ENCODE peak calls at places on chromosomes 4 and X, in ten cellular contexts. X is GM23248; R is CD8-positive, alpha-beta memory T cell; P is NCI-H460; G is fibroblast of pulmonary artery; M is colonic mucosa; I is head of caudate nucleus; K is HFF-Myc; Z is omental fat pad; B is NCI-H2081. V is an unnamed sample.

GRCh38 chrX:22325091-22325490 is 52.4 kb downstream of the CBLL2 start:
- DNase-seq in X (peak; percentile 47), R (no peak), P (no peak), G (peak; percentile 73), M (no peak), I (no peak), K (no peak), Z (no peak), B (no peak), V (no peak)

GRCh38 chrX:155026727-155027508 is at the start of gene FUNDC2:
- DNase-seq in X (peak; percentile 93), R (peak; percentile 97), P (peak; percentile 93), G (peak; percentile 95), M (peak; percentile 92), I (peak; percentile 88), K (peak; percentile 50), Z (peak; percentile 43), B (peak; percentile 89), V (peak; percentile 92)

GRCh38 chr4:73984736-73985527 is 3.1 kb downstream of the PPBP start:
- DNase-seq in X (peak; percentile 46), R (no peak), P (no peak), G (no peak), M (no peak), I (no peak), K (no peak), Z (no peak), B (no peak), V (no peak)

GRCh38 chrX:150465856-150466775 is 102.3 kb upstream of the MTM1 start:
- DNase-seq in X (no peak), R (no peak), P (no peak), G (no peak), M (no peak), I (no peak), K (no peak), Z (no peak), B (no peak), V (peak; percentile 22)

GRCh38 chr4:12723849-12724447 is 760.2 kb downstream of the RAB28 start:
- DNase-seq in X (peak; percentile 15), R (no peak), P (no peak), G (peak; percentile 53), M (no peak), I (no peak), K (no peak), Z (no peak), B (peak; percentile 39), V (no peak)

GRCh38 chr4:38990241-38990640 is 42.0 kb downstream of the TMEM156 start:
- DNase-seq in X (no peak), R (no peak), P (no peak), G (no peak), M (no peak), I (no peak), K (no peak), Z (no peak), B (no peak), V (no peak)

GRCh38 chr4:139810710-139811109 is 145.1 kb downstream of the MGST2 start:
- DNase-seq in X (no peak), R (no peak), P (no peak), G (no peak), M (no peak), I (no peak), K (no peak), Z (no peak), B (no peak), V (no peak)

GRCh38 chrX:133546441-133546840 is 131.2 kb upstream of the GPC4 start:
- DNase-seq in X (no peak), R (no peak), P (no peak), G (no peak), M (no peak), I (no peak), K (no peak), Z (no peak), B (no peak), V (no peak)

GRCh38 chrX:16033336-16033735 is 90.0 kb upstream of the GRPR start:
- DNase-seq in X (peak; percentile 38), R (no peak), P (no peak), G (peak; percentile 34), M (no peak), I (no peak), K (no peak), Z (no peak), B (no peak), V (no peak)

GRCh38 chr4:2335729-2336101 is 73.8 kb upstream of the MXD4 start:
- DNase-seq in X (no peak), R (no peak), P (no peak), G (no peak), M (peak; percentile 15), I (no peak), K (no peak), Z (no peak), B (no peak), V (no peak)

GRCh38 chr4:5940470-5941203 is 47.8 kb upstream of the CRMP1 start:
- DNase-seq in X (no peak), R (no peak), P (no peak), G (peak; percentile 6), M (no peak), I (no peak), K (peak; percentile 9), Z (no peak), B (peak; percentile 96), V (no peak)

GRCh38 chrX:72572248-72573157 is at the start of gene HDAC8:
- DNase-seq in X (peak; percentile 81), R (peak; percentile 54), P (peak; percentile 70), G (peak; percentile 90), M (peak; percentile 72), I (peak; percentile 44), K (peak; percentile 50), Z (no peak), B (peak; percentile 83), V (peak; percentile 78)

GRCh38 chr4:133596459-133596858 is 447.4 kb downstream of the PCDH10 start:
- DNase-seq in X (no peak), R (no peak), P (no peak), G (no peak), M (no peak), I (no peak), K (no peak), Z (no peak), B (no peak), V (no peak)

V was measured in putamen.